ENCODE peak calls at places on chromosomes 11 and 22, in nine cellular contexts. X is RWPE1; I is H1; H is NCI-H1417; U is GM12865; B is activated T-cell treated with anti-CD3 and anti-CD28 coated beads for 1 hour; D is stimulated activated naive CD4-positive, alpha-beta T cell; M is choroid plexus epithelial cell; A is NCI-H146. F is an unnamed sample.

GRCh38 chr11:68012843-68013610 is 2.9 kb downstream of the ALDH3B1 start:
- DNase-seq in X (peak; percentile 92), I (no peak), H (no peak), U (no peak), B (no peak), D (no peak), M (peak; percentile 98), A (no peak), F (no peak)

GRCh38 chr11:75565221-75565814 is 3.3 kb downstream of the SERPINH1 start:
- DNase-seq in X (no peak), I (no peak), H (no peak), U (no peak), B (no peak), D (no peak), M (peak; percentile 68), A (no peak), F (no peak)

GRCh38 chr11:119806064-119806915 is 77.3 kb upstream of the NECTIN1 start:
- DNase-seq in X (no peak), I (no peak), H (no peak), U (no peak), B (no peak), D (no peak), M (no peak), A (no peak), F (no peak)

GRCh38 chr11:115267871-115268270 is 236.3 kb downstream of the CADM1 start:
- DNase-seq in X (no peak), I (no peak), H (no peak), U (peak; percentile 2), B (no peak), D (no peak), M (no peak), A (no peak), F (no peak)

GRCh38 chr11:45803981-45804805 is 756 bp upstream of the SLC35C1 start:
- DNase-seq in X (peak; percentile 39), I (peak; percentile 88), H (peak; percentile 35), U (peak; percentile 56), B (peak; percentile 49), D (peak; percentile 65), M (peak; percentile 54), A (peak; percentile 82), F (peak; percentile 54)

GRCh38 chr11:35085766-35086165 is 53.2 kb upstream of the CD44 start:
- DNase-seq in X (no peak), I (no peak), H (no peak), U (no peak), B (no peak), D (no peak), M (peak; percentile 40), A (no peak), F (no peak)

GRCh38 chr11:130337281-130338089 is 22.8 kb upstream of the ZBTB44 start:
- DNase-seq in X (no peak), I (no peak), H (no peak), U (no peak), B (no peak), D (no peak), M (no peak), A (peak; percentile 44), F (no peak)

GRCh38 chr11:120546312-120547205 is 35.0 kb downstream of the GRIK4 start:
- DNase-seq in X (peak; percentile 88), I (no peak), H (no peak), U (no peak), B (no peak), D (no peak), M (peak; percentile 94), A (no peak), F (no peak)

GRCh38 chr11:8671242-8671641 is 11.2 kb downstream of the TRIM66 start:
- DNase-seq in X (peak; percentile 73), I (peak; percentile 61), H (no peak), U (no peak), B (no peak), D (no peak), M (peak; percentile 93), A (peak; percentile 77), F (no peak)

GRCh38 chr11:70016666-70017347 is 61.3 kb upstream of the ANO1 start:
- DNase-seq in X (peak; percentile 76), I (no peak), H (no peak), U (no peak), B (no peak), D (no peak), M (peak; percentile 22), A (no peak), F (no peak)

GRCh38 chr11:123235117-123235686 is 40.2 kb upstream of the CLMP start:
- DNase-seq in X (peak; percentile 31), I (peak; percentile 89), H (no peak), U (peak; percentile 41), B (peak; percentile 26), D (peak; percentile 49), M (peak; percentile 37), A (peak; percentile 14), F (peak; percentile 18)

GRCh38 chr11:7143908-7144307 is 55.1 kb downstream of the RBMXL2 start:
- DNase-seq in X (no peak), I (no peak), H (no peak), U (no peak), B (no peak), D (no peak), M (peak; percentile 49), A (no peak), F (peak; percentile 8)

GRCh38 chr11:17692931-17693330 is 26.4 kb upstream of the MYOD1 start:
- DNase-seq in X (no peak), I (no peak), H (no peak), U (no peak), B (no peak), D (no peak), M (no peak), A (no peak), F (no peak)

GRCh38 chr11:126545057-126545555 is 189.6 kb downstream of the ST3GAL4 start:
- DNase-seq in X (no peak), I (no peak), H (no peak), U (no peak), B (no peak), D (no peak), M (no peak), A (no peak), F (no peak)

GRCh38 chr22:39994046-39994565 is 648 bp upstream of the FAM83F start:
- DNase-seq in X (no peak), I (no peak), H (no peak), U (no peak), B (peak; percentile 23), D (peak; percentile 76), M (no peak), A (no peak), F (no peak)

GRCh38 chr11:78045851-78046485 is 17.7 kb upstream of the THRSP start:
- DNase-seq in X (peak; percentile 78), I (peak; percentile 95), H (peak; percentile 86), U (peak; percentile 65), B (peak; percentile 75), D (peak; percentile 88), M (peak; percentile 64), A (peak; percentile 66), F (peak; percentile 68)

GRCh38 chr11:130909650-130910049 is 6.6 kb downstream of the SNX19 start:
- DNase-seq in X (peak; percentile 30), I (no peak), H (no peak), U (no peak), B (no peak), D (no peak), M (peak; percentile 90), A (no peak), F (no peak)

GRCh38 chr11:77082838-77083552 is 16.2 kb downstream of the CAPN5 start:
- DNase-seq in X (no peak), I (no peak), H (no peak), U (no peak), B (peak; percentile 23), D (peak; percentile 59), M (peak; percentile 79), A (no peak), F (no peak)

GRCh38 chr11:12017243-12017678 is 8.8 kb upstream of the DKK3 start:
- DNase-seq in X (no peak), I (no peak), H (no peak), U (no peak), B (no peak), D (no peak), M (peak; percentile 61), A (no peak), F (no peak)

GRCh38 chr22:19149047-19149883 is 827 bp downstream of the GSC2 start:
- DNase-seq in X (no peak), I (peak; percentile 84), H (peak; percentile 23), U (no peak), B (no peak), D (peak; percentile 30), M (no peak), A (peak; percentile 49), F (no peak)

GRCh38 chr22:33986954-33987353 is 66.7 kb upstream of the LARGE1 start:
- DNase-seq in X (no peak), I (peak; percentile 52), H (no peak), U (no peak), B (no peak), D (no peak), M (no peak), A (no peak), F (no peak)

GRCh38 chr22:28116261-28116673 is 197.2 kb upstream of the PITPNB start:
- DNase-seq in X (peak; percentile 71), I (no peak), H (no peak), U (no peak), B (no peak), D (no peak), M (peak; percentile 71), A (no peak), F (no peak)

GRCh38 chr11:41868606-41869005 is 409.2 kb upstream of the LRRC4C start:
- DNase-seq in X (peak; percentile 45), I (no peak), H (no peak), U (no peak), B (no peak), D (no peak), M (no peak), A (no peak), F (no peak)

F was measured in OCI-LY7.